ENCODE peak calls at places on chromosomes 5 and 9, in six cellular contexts. U is esophagus squamous epithelium; O is hepatocyte; A is heart right ventricle; S is CD8-positive, alpha-beta T cell; Q is Caco-2. W is an unnamed sample. For H3K36me3 and H3K27me3, the result is how much of the 10 kb centered on the place peaks cover.

GRCh38 chr5:139851558-139851957 is 56.0 kb downstream of the PSD2 start:
- DNase-seq in U (no peak), O (no peak), A (no peak), S (no peak), Q (no peak), W (no peak)

GRCh38 chr5:1152156-1152555 is 40.3 kb upstream of the SLC12A7 start:
- DNase-seq in O (no peak), A (no peak), U (no peak), S (peak), Q (no peak), W (no peak)

GRCh38 chr5:36575367-36575781 is 31.0 kb upstream of the SLC1A3 start:
- DNase-seq in A (no peak), U (no peak), Q (no peak), O (no peak), S (no peak), W (no peak)

GRCh38 chr5:43020294-43020711 is 19.8 kb downstream of the ANXA2R start:
- DNase-seq in A (no peak), S (no peak), U (no peak), O (no peak), Q (peak), W (no peak)

GRCh38 chr5:35822541-35822940 is 34.1 kb upstream of the IL7R start:
- DNase-seq in O (no peak), Q (no peak), A (no peak), U (no peak), S (peak), W (no peak)

GRCh38 chr9:111399772-111400563 is 69.9 kb upstream of the OR2K2 start:
- DNase-seq in O (peak), A (no peak), S (no peak), U (no peak), Q (peak), W (peak)

GRCh38 chr5:139385061-139385889 is 2.2 kb upstream of the SLC23A1 start:
- DNase-seq in Q (no peak), O (no peak), U (no peak), A (no peak), S (peak), W (peak)

GRCh38 chr5:150082364-150082763 is 4.0 kb downstream of the CSF1R start:
- DNase-seq in S (no peak), Q (no peak), O (no peak), U (no peak), A (no peak), W (peak)

GRCh38 chr9:82504620-82505019 is 516.0 kb downstream of the SPATA31D1 start:
- DNase-seq in Q (no peak), S (no peak), O (no peak), A (no peak), U (no peak), W (no peak)

GRCh38 chr9:13863112-13863511 is 450.8 kb downstream of the NFIB start:
- DNase-seq in O (peak), A (peak), Q (no peak), U (no peak), S (no peak), W (no peak)

GRCh38 chr5:90050135-90050534 is 359.4 kb downstream of the CETN3 start:
- DNase-seq in O (no peak), Q (no peak), U (no peak), S (no peak), A (no peak), W (no peak)

GRCh38 chr5:32449216-32449721 is 4.7 kb upstream of the ZFR start:
- DNase-seq in A (no peak), O (no peak), S (no peak), U (no peak), Q (no peak), W (no peak)

GRCh38 chr9:17219261-17219660 is 84.4 kb downstream of the CNTLN start:
- DNase-seq in O (no peak), U (no peak), Q (no peak), A (no peak), S (no peak), W (no peak)

GRCh38 chr5:51829226-51829625 is 446.0 kb downstream of the ISL1 start:
- DNase-seq in O (no peak), A (no peak), Q (no peak), U (no peak), S (no peak), W (no peak)

GRCh38 chr9:5630038-5630507 is 1.2 kb downstream of the RIC1 start:
- DNase-seq in A (no peak), U (no peak), Q (no peak), S (no peak), O (peak), W (peak)

GRCh38 chr9:72935595-72935994 is 17.3 kb downstream of the ALDH1A1 start:
- DNase-seq in A (no peak), Q (no peak), S (no peak), O (no peak), U (no peak), W (no peak)

GRCh38 chr5:126591549-126591948 is 3.5 kb downstream of the ALDH7A1 start:
- DNase-seq in Q (no peak), S (no peak), O (no peak), A (no peak), U (no peak), W (peak)

GRCh38 chr9:99269429-99269828 is 47.3 kb downstream of the SEC61B start:
- DNase-seq in S (no peak), Q (no peak), O (no peak), A (no peak), U (no peak), W (no peak)

GRCh38 chr5:106331415-106331814 is 1339.3 kb downstream of the EFNA5 start:
- DNase-seq in Q (no peak), S (no peak), A (no peak), U (no peak), O (no peak), W (no peak)

GRCh38 chr5:161403121-161403520 is 143.4 kb downstream of the GABRB2 start:
- DNase-seq in A (no peak), O (no peak), Q (no peak), S (no peak), U (no peak), W (no peak)

DNA sequence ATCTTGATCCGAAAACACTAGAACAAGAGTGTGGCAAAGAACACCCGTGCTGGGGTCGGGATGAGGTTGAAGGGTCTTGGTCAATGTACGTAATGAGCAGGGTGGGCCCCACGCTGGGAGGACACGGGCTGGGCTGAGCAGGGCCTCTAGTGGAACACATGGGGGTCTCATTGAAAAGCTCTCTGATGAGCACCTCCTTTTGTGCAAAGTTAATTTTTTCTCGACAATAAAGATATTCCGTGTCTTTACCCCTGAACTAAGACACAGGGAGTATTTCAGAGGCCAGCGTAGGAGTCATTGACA is 8.0 kb downstream of the UCK1 start:
- DNase-seq in S (no peak), O (no peak), U (no peak), Q (no peak), A (no peak), W (no peak)
- H3K36me3 ChIP-seq in S (half or more), O (under half), U (under half), Q (under half), A (under half), W (under half)

GRCh38 chr5:59037453-59038168 is 454.7 kb downstream of the RAB3C start:
- DNase-seq in Q (no peak), S (no peak), A (no peak), O (no peak), U (no peak), W (no peak)
- H3K4me3 ChIP-seq in Q (peak), S (peak), A (peak), O (peak), U (peak), W (no peak)

GRCh38 chr5:87776785-87777184 is 364.1 kb upstream of the CCNH start:
- DNase-seq in O (no peak), Q (no peak), A (no peak), U (no peak), S (no peak), W (no peak)
- H3K27me3 ChIP-seq in O (under half), Q (under half), A (half or more), U (under half), S (under half), W (under half)

DNA sequence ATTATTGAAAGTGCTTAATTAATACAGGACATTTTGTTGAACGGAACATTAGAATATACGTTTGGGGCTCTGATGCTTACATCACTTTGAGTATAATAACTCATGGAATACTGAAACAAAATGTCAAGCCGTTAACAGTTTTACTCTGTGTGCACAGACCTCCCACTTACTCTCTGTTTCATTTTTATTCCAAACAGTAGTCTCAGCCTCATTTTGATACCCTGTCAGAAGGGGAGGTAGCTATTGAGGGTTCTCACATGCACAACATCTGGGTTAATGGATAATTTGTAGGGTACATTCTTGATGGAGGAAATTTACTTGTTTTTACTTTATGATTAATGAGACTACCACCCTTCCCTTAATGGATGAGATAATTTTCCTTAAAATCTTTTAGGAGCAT is 59.0 kb downstream of the SCAMP1 start:
- DNase-seq in U (no peak), S (no peak), O (no peak), Q (no peak), A (no peak), W (no peak)
- H3K36me3 ChIP-seq in U (under half), S (under half), O (under half), Q (under half), A (under half), W (under half)

W was measured in H7.